ENCODE peak calls at places on chromosomes 2 and 18, in ten cellular contexts. One of them, this sample, is unnamed.

GRCh38 chr2:158034198-158034831 is 67.4 kb upstream of the UPP2 start:
- DNase-seq in foreskin fibroblast: peak; percentile 80
- DNase-seq in HFFc6: peak; percentile 53
- DNase-seq in left lung: no peak
- DNase-seq in cardiac muscle cell: peak; percentile 68
- DNase-seq in mammary epithelial cell: peak; percentile 43
- DNase-seq in ovary: no peak
- DNase-seq in fibroblast of villous mesenchyme: peak; percentile 60
- DNase-seq in endothelial cell: peak; percentile 62
- DNase-seq in colonic mucosa: peak; percentile 68
- DNase-seq in this sample: peak; percentile 54

GRCh38 chr2:214103199-214104001 is 307.5 kb upstream of the VWC2L start:
- DNase-seq in foreskin fibroblast: peak; percentile 26
- DNase-seq in HFFc6: no peak
- DNase-seq in left lung: no peak
- DNase-seq in cardiac muscle cell: no peak
- DNase-seq in mammary epithelial cell: peak; percentile 76
- DNase-seq in ovary: no peak
- DNase-seq in fibroblast of villous mesenchyme: peak; percentile 17
- DNase-seq in endothelial cell: no peak
- DNase-seq in colonic mucosa: peak; percentile 44
- DNase-seq in this sample: no peak

GRCh38 chr2:30110773-30111172 is 36.0 kb upstream of the YPEL5 start:
- DNase-seq in foreskin fibroblast: peak; percentile 23
- DNase-seq in HFFc6: peak; percentile 18
- DNase-seq in left lung: no peak
- DNase-seq in cardiac muscle cell: no peak
- DNase-seq in mammary epithelial cell: peak; percentile 49
- DNase-seq in ovary: no peak
- DNase-seq in fibroblast of villous mesenchyme: no peak
- DNase-seq in endothelial cell: no peak
- DNase-seq in colonic mucosa: no peak
- DNase-seq in this sample: no peak

GRCh38 chr2:176285321-176285720 is 16.1 kb downstream of the MTX2 start:
- DNase-seq in foreskin fibroblast: peak; percentile 36
- DNase-seq in HFFc6: peak; percentile 24
- DNase-seq in left lung: no peak
- DNase-seq in cardiac muscle cell: no peak
- DNase-seq in mammary epithelial cell: peak; percentile 46
- DNase-seq in ovary: no peak
- DNase-seq in fibroblast of villous mesenchyme: no peak
- DNase-seq in endothelial cell: no peak
- DNase-seq in colonic mucosa: no peak
- DNase-seq in this sample: no peak

GRCh38 chr18:63439334-63439733 is 17.1 kb upstream of the VPS4B start:
- DNase-seq in foreskin fibroblast: peak; percentile 79
- DNase-seq in HFFc6: peak; percentile 44
- DNase-seq in left lung: no peak
- DNase-seq in cardiac muscle cell: peak; percentile 72
- DNase-seq in mammary epithelial cell: peak; percentile 64
- DNase-seq in ovary: peak; percentile 57
- DNase-seq in fibroblast of villous mesenchyme: peak; percentile 75
- DNase-seq in endothelial cell: peak; percentile 48
- DNase-seq in colonic mucosa: peak; percentile 51
- DNase-seq in this sample: peak; percentile 50

GRCh38 chr2:196468394-196468793 is 171.1 kb upstream of the CCDC150 start:
- DNase-seq in foreskin fibroblast: no peak
- DNase-seq in HFFc6: no peak
- DNase-seq in left lung: no peak
- DNase-seq in cardiac muscle cell: no peak
- DNase-seq in mammary epithelial cell: no peak
- DNase-seq in ovary: no peak
- DNase-seq in fibroblast of villous mesenchyme: no peak
- DNase-seq in endothelial cell: no peak
- DNase-seq in colonic mucosa: no peak
- DNase-seq in this sample: no peak

GRCh38 chr2:30979822-30980245 is 158.4 kb downstream of the GALNT14 start:
- DNase-seq in foreskin fibroblast: peak; percentile 83
- DNase-seq in HFFc6: peak; percentile 79
- DNase-seq in left lung: peak; percentile 46
- DNase-seq in cardiac muscle cell: peak; percentile 30
- DNase-seq in mammary epithelial cell: peak; percentile 97
- DNase-seq in ovary: no peak
- DNase-seq in fibroblast of villous mesenchyme: peak; percentile 5
- DNase-seq in endothelial cell: no peak
- DNase-seq in colonic mucosa: no peak
- DNase-seq in this sample: no peak

GRCh38 chr18:48095726-48096125 is 165.3 kb upstream of the SMAD2 start:
- DNase-seq in foreskin fibroblast: no peak
- DNase-seq in HFFc6: no peak
- DNase-seq in left lung: no peak
- DNase-seq in cardiac muscle cell: no peak
- DNase-seq in mammary epithelial cell: no peak
- DNase-seq in ovary: no peak
- DNase-seq in fibroblast of villous mesenchyme: no peak
- DNase-seq in endothelial cell: no peak
- DNase-seq in colonic mucosa: no peak
- DNase-seq in this sample: no peak

GRCh38 chr2:64700133-64700809 is 46.6 kb upstream of the SERTAD2 start:
- DNase-seq in foreskin fibroblast: peak; percentile 66
- DNase-seq in HFFc6: peak; percentile 8
- DNase-seq in left lung: no peak
- DNase-seq in cardiac muscle cell: no peak
- DNase-seq in mammary epithelial cell: peak; percentile 65
- DNase-seq in ovary: no peak
- DNase-seq in fibroblast of villous mesenchyme: peak; percentile 30
- DNase-seq in endothelial cell: no peak
- DNase-seq in colonic mucosa: no peak
- DNase-seq in this sample: no peak

DNA sequence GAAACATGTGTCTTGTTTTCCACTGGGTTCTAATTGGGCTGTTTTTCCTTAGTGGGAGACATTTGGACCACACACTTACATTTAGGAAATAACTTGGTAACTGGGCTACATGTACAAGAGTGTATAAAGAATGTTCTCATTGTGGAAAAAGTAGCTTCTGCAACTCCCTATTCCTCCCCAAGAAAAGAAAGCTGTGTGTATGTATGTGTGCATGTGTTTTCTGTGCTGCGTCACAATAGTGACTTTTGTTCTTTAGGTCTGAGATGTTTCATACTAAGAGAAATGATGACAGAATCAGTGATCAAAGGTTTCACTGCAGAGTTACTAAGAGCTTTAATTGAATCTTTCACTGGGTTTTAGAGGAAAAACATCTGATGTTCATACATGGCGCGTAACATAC is 82.7 kb downstream of the TANC1 start:
- DNase-seq in foreskin fibroblast: no peak
- DNase-seq in HFFc6: no peak
- DNase-seq in left lung: no peak
- DNase-seq in cardiac muscle cell: no peak
- DNase-seq in mammary epithelial cell: no peak
- DNase-seq in ovary: no peak
- DNase-seq in fibroblast of villous mesenchyme: no peak
- DNase-seq in endothelial cell: no peak
- DNase-seq in colonic mucosa: no peak
- DNase-seq in this sample: no peak
- TF ChIP-seq CTCF in foreskin fibroblast: no peak
- TF ChIP-seq CTCF in HFFc6: no peak
- TF ChIP-seq CTCF in left lung: no peak
- TF ChIP-seq CTCF in cardiac muscle cell: no peak
- TF ChIP-seq CTCF in mammary epithelial cell: no peak
- TF ChIP-seq CTCF in ovary: no peak
- TF ChIP-seq CTCF in fibroblast of villous mesenchyme: no peak
- TF ChIP-seq CTCF in endothelial cell: no peak
- TF ChIP-seq CTCF in colonic mucosa: no peak
- TF ChIP-seq CTCF in this sample: no peak

DNA sequence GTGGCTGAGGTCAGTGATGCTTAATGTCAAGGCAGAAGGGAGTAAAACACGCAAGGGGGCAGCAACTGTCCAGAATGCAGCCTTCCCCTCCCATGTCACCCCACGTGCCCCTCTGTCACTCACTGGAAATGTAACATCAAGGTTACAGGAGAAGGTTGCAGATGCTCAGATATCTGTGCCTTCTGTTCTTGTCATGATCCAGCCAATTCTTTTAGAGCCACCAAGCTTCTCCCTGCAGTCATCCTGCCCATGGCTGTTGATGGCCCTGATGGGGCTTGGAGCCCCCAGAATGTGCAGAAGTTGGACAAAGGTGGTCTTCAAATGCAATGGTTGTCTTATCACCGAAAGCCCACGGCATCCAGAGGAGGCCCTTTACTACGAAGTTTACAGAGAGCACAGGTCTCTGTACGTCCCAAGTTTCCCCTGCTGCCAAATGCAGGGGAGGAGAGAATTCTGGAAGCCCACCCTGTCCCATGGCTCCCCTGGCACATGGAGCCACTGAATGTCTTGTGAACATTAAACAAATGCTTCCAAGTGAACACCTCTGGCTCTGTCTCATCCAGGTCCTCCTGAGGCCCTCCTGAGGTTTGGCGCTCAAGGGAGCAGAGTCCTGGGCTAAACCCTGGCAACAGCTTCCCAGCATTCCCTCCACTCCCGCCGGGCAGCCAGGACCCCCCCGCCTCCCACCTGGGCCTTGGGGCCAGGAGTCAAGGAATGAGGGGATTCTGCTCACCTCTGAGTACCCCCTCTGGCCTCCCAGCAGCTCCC is 4.5 kb upstream of the GPR55 start:
- DNase-seq in foreskin fibroblast: no peak
- DNase-seq in HFFc6: no peak
- DNase-seq in left lung: peak; percentile 29
- DNase-seq in cardiac muscle cell: no peak
- DNase-seq in mammary epithelial cell: no peak
- DNase-seq in ovary: no peak
- DNase-seq in fibroblast of villous mesenchyme: no peak
- DNase-seq in endothelial cell: no peak
- DNase-seq in colonic mucosa: no peak
- DNase-seq in this sample: peak; percentile 25
- TF ChIP-seq CTCF in foreskin fibroblast: no peak
- TF ChIP-seq CTCF in HFFc6: no peak
- TF ChIP-seq CTCF in left lung: no peak
- TF ChIP-seq CTCF in cardiac muscle cell: no peak
- TF ChIP-seq CTCF in mammary epithelial cell: no peak
- TF ChIP-seq CTCF in ovary: no peak
- TF ChIP-seq CTCF in fibroblast of villous mesenchyme: no peak
- TF ChIP-seq CTCF in endothelial cell: no peak
- TF ChIP-seq CTCF in colonic mucosa: no peak
- TF ChIP-seq CTCF in this sample: no peak

GRCh38 chr2:8629402-8629801 is 52.5 kb upstream of the ID2 start:
- DNase-seq in foreskin fibroblast: no peak
- DNase-seq in HFFc6: no peak
- DNase-seq in left lung: peak; percentile 9
- DNase-seq in cardiac muscle cell: peak; percentile 43
- DNase-seq in mammary epithelial cell: no peak
- DNase-seq in ovary: no peak
- DNase-seq in fibroblast of villous mesenchyme: no peak
- DNase-seq in endothelial cell: no peak
- DNase-seq in colonic mucosa: no peak
- DNase-seq in this sample: no peak

GRCh38 chr2:8627692-8628085 is 54.2 kb upstream of the ID2 start:
- DNase-seq in foreskin fibroblast: no peak
- DNase-seq in HFFc6: no peak
- DNase-seq in left lung: peak; percentile 10
- DNase-seq in cardiac muscle cell: no peak
- DNase-seq in mammary epithelial cell: no peak
- DNase-seq in ovary: no peak
- DNase-seq in fibroblast of villous mesenchyme: no peak
- DNase-seq in endothelial cell: no peak
- DNase-seq in colonic mucosa: peak; percentile 93
- DNase-seq in this sample: no peak

GRCh38 chr2:8627019-8627691 is 54.7 kb upstream of the ID2 start:
- DNase-seq in foreskin fibroblast: peak; percentile 12
- DNase-seq in HFFc6: no peak
- DNase-seq in left lung: peak; percentile 28
- DNase-seq in cardiac muscle cell: no peak
- DNase-seq in mammary epithelial cell: no peak
- DNase-seq in ovary: no peak
- DNase-seq in fibroblast of villous mesenchyme: peak; percentile 56
- DNase-seq in endothelial cell: no peak
- DNase-seq in colonic mucosa: peak; percentile 65
- DNase-seq in this sample: no peak

GRCh38 chr2:8628870-8629209 is 53.0 kb upstream of the ID2 start:
- DNase-seq in foreskin fibroblast: no peak
- DNase-seq in HFFc6: no peak
- DNase-seq in left lung: peak; percentile 19
- DNase-seq in cardiac muscle cell: no peak
- DNase-seq in mammary epithelial cell: no peak
- DNase-seq in ovary: no peak
- DNase-seq in fibroblast of villous mesenchyme: no peak
- DNase-seq in endothelial cell: no peak
- DNase-seq in colonic mucosa: no peak
- DNase-seq in this sample: no peak

GRCh38 chr2:8628179-8628869 is 53.5 kb upstream of the ID2 start:
- DNase-seq in foreskin fibroblast: no peak
- DNase-seq in HFFc6: no peak
- DNase-seq in left lung: peak; percentile 24
- DNase-seq in cardiac muscle cell: no peak
- DNase-seq in mammary epithelial cell: no peak
- DNase-seq in ovary: no peak
- DNase-seq in fibroblast of villous mesenchyme: no peak
- DNase-seq in endothelial cell: no peak
- DNase-seq in colonic mucosa: peak; percentile 53
- DNase-seq in this sample: no peak
- TF ChIP-seq CTCF in foreskin fibroblast: no peak
- TF ChIP-seq CTCF in HFFc6: no peak
- TF ChIP-seq CTCF in left lung: no peak
- TF ChIP-seq CTCF in cardiac muscle cell: no peak
- TF ChIP-seq CTCF in mammary epithelial cell: no peak
- TF ChIP-seq CTCF in ovary: no peak
- TF ChIP-seq CTCF in fibroblast of villous mesenchyme: no peak
- TF ChIP-seq CTCF in endothelial cell: no peak
- TF ChIP-seq CTCF in colonic mucosa: no peak
- TF ChIP-seq CTCF in this sample: no peak

DNA sequence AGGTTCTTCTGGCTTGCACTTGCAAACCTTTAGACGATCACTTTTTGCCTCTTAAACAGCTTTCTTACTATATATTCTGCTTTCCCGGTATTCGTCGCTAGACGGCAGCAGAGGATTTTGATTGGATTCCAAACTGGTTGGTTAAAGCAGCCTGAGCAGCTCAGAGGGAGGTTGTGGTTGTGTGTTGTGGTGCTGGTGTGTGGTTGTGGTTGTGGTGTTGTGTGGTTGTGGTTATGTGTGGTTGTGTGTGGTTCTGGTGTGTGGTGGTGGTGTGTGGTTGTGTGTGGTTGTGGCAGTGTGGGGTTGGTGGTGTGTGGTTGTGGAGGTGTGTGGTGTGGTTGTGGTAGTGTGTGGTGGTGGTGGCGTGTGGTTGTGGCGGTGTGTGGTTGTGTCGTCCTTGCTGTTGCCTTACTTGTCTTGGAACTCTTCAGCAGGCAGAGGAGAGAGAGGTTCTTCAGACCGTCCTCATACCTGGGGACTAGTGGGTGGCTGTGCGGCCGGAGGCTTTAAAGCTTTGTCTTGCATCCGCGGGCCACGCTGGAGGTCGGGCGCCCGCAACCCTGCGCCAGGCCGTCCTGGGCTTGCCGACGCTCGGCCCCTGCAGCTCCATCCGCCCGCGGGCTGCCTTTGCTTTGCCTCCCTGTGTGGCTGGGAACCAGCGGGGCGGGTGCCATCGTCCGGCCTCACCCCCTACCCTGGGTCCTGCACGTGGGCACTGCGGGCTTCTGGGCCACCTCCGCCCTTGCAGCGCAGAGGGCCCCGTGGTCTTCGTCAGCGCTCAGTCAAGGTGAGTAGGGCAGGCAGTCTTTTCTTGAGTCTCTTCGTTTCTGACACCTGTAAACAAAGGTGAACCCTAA is 190.8 kb downstream of the ARHGAP28 start:
- DNase-seq in foreskin fibroblast: peak; percentile 75
- DNase-seq in HFFc6: peak; percentile 40
- DNase-seq in left lung: no peak
- DNase-seq in cardiac muscle cell: peak; percentile 73
- DNase-seq in mammary epithelial cell: peak; percentile 64
- DNase-seq in ovary: peak; percentile 58
- DNase-seq in fibroblast of villous mesenchyme: peak; percentile 64
- DNase-seq in endothelial cell: peak; percentile 80
- DNase-seq in colonic mucosa: peak; percentile 80
- DNase-seq in this sample: no peak
- TF ChIP-seq CTCF in foreskin fibroblast: peak; percentile 89
- TF ChIP-seq CTCF in HFFc6: peak; percentile 71
- TF ChIP-seq CTCF in left lung: peak; percentile 29
- TF ChIP-seq CTCF in cardiac muscle cell: peak; percentile 92
- TF ChIP-seq CTCF in mammary epithelial cell: peak; percentile 97
- TF ChIP-seq CTCF in ovary: no peak
- TF ChIP-seq CTCF in fibroblast of villous mesenchyme: peak; percentile 92
- TF ChIP-seq CTCF in endothelial cell: peak; percentile 64
- TF ChIP-seq CTCF in colonic mucosa: peak; percentile 42
- TF ChIP-seq CTCF in this sample: peak; percentile 27

This sample was measured in CD14-positive monocyte.